ENCODE peak calls at places on chromosomes 13 and 19, in four cellular contexts. One of them, this sample, is unnamed.
A peak's percentile ranks its signal among the peaks of the same experiment; 100 is the strongest.

GRCh38 chr19:11252665-11253355 is 9.5 kb downstream of the DOCK6 start:
- DNase-seq in neuronal stem cell: no peak
- DNase-seq in IMR-90: no peak
- DNase-seq in mesendoderm: peak; percentile 45
- DNase-seq in this sample: no peak

GRCh38 chr13:106296723-106297122 is 238.7 kb downstream of the EFNB2 start:
- DNase-seq in mesendoderm: no peak
- DNase-seq in neuronal stem cell: no peak
- DNase-seq in IMR-90: no peak
- DNase-seq in this sample: no peak

GRCh38 chr13:51942189-51942588 is 69.1 kb downstream of the ATP7B start:
- DNase-seq in neuronal stem cell: no peak
- DNase-seq in IMR-90: no peak
- DNase-seq in mesendoderm: no peak
- DNase-seq in this sample: no peak

GRCh38 chr13:33571618-33572017 is 246.3 kb upstream of the RFC3 start:
- DNase-seq in IMR-90: no peak
- DNase-seq in mesendoderm: no peak
- DNase-seq in neuronal stem cell: no peak
- DNase-seq in this sample: no peak

GRCh38 chr19:13670846-13671245 is 93.5 kb upstream of the MRI1 start:
- DNase-seq in mesendoderm: no peak
- DNase-seq in IMR-90: no peak
- DNase-seq in neuronal stem cell: no peak
- DNase-seq in this sample: no peak

GRCh38 chr19:51784922-51785690 is 9.9 kb upstream of the FPR3 start:
- DNase-seq in mesendoderm: no peak
- DNase-seq in neuronal stem cell: no peak
- DNase-seq in IMR-90: no peak
- DNase-seq in this sample: no peak

GRCh38 chr19:33241530-33242101 is 16.0 kb upstream of the SLC7A10 start:
- DNase-seq in neuronal stem cell: no peak
- DNase-seq in IMR-90: no peak
- DNase-seq in mesendoderm: peak; percentile 11
- DNase-seq in this sample: peak; percentile 72

GRCh38 chr19:29390742-29391141 is 135.1 kb upstream of the VSTM2B start:
- DNase-seq in neuronal stem cell: no peak
- DNase-seq in IMR-90: no peak
- DNase-seq in mesendoderm: no peak
- DNase-seq in this sample: no peak

GRCh38 chr19:6092329-6093286 is 17.7 kb downstream of the RFX2 start:
- DNase-seq in IMR-90: peak; percentile 88
- DNase-seq in neuronal stem cell: peak; percentile 27
- DNase-seq in mesendoderm: peak; percentile 88
- DNase-seq in this sample: peak; percentile 34

GRCh38 chr13:109859898-109860297 is 73.5 kb upstream of the IRS2 start:
- DNase-seq in mesendoderm: no peak
- DNase-seq in IMR-90: no peak
- DNase-seq in neuronal stem cell: no peak
- DNase-seq in this sample: no peak

GRCh38 chr19:1189419-1189818 is 15.4 kb upstream of the SBNO2 start:
- DNase-seq in neuronal stem cell: no peak
- DNase-seq in IMR-90: peak; percentile 35
- DNase-seq in mesendoderm: peak; percentile 89
- DNase-seq in this sample: no peak

GRCh38 chr13:101529419-101529818 is 76.9 kb downstream of the ITGBL1 start:
- DNase-seq in neuronal stem cell: no peak
- DNase-seq in IMR-90: peak; percentile 90
- DNase-seq in mesendoderm: peak; percentile 16
- DNase-seq in this sample: no peak

GRCh38 chr13:113551081-113552000 is 33.2 kb upstream of the TFDP1 start:
- DNase-seq in IMR-90: no peak
- DNase-seq in mesendoderm: no peak
- DNase-seq in neuronal stem cell: no peak
- DNase-seq in this sample: peak; percentile 23

GRCh38 chr13:33554919-33555791 is 262.8 kb upstream of the RFC3 start:
- DNase-seq in neuronal stem cell: no peak
- DNase-seq in IMR-90: no peak
- DNase-seq in mesendoderm: no peak
- DNase-seq in this sample: no peak

GRCh38 chr13:73514208-73514607 is 455.4 kb downstream of the KLF5 start:
- DNase-seq in IMR-90: no peak
- DNase-seq in mesendoderm: no peak
- DNase-seq in neuronal stem cell: no peak
- DNase-seq in this sample: no peak

GRCh38 chr19:17136617-17137016 is 61.0 kb downstream of the MYO9B start:
- DNase-seq in mesendoderm: no peak
- DNase-seq in neuronal stem cell: no peak
- DNase-seq in IMR-90: no peak
- DNase-seq in this sample: no peak
- H2BK15ac ChIP-seq in mesendoderm: no peak overlapping the region
- H2BK15ac ChIP-seq in neuronal stem cell: no peak overlapping the region
- H2BK15ac ChIP-seq in IMR-90: no peak overlapping the region
- H2BK15ac ChIP-seq in this sample: no peak overlapping the region

GRCh38 chr19:30883071-30883470 is 466.2 kb downstream of the TSHZ3 start:
- DNase-seq in IMR-90: no peak
- DNase-seq in neuronal stem cell: no peak
- DNase-seq in mesendoderm: peak; percentile 35
- DNase-seq in this sample: no peak

GRCh38 chr19:30881986-30882385 is 467.2 kb downstream of the TSHZ3 start:
- DNase-seq in mesendoderm: no peak
- DNase-seq in IMR-90: no peak
- DNase-seq in neuronal stem cell: no peak
- DNase-seq in this sample: no peak

GRCh38 chr19:30882411-30883005 is 466.7 kb downstream of the TSHZ3 start:
- DNase-seq in mesendoderm: no peak
- DNase-seq in IMR-90: no peak
- DNase-seq in neuronal stem cell: no peak
- DNase-seq in this sample: no peak

GRCh38 chr19:30887042-30887441 is 462.2 kb downstream of the TSHZ3 start:
- DNase-seq in mesendoderm: no peak
- DNase-seq in neuronal stem cell: no peak
- DNase-seq in IMR-90: no peak
- DNase-seq in this sample: no peak

DNA sequence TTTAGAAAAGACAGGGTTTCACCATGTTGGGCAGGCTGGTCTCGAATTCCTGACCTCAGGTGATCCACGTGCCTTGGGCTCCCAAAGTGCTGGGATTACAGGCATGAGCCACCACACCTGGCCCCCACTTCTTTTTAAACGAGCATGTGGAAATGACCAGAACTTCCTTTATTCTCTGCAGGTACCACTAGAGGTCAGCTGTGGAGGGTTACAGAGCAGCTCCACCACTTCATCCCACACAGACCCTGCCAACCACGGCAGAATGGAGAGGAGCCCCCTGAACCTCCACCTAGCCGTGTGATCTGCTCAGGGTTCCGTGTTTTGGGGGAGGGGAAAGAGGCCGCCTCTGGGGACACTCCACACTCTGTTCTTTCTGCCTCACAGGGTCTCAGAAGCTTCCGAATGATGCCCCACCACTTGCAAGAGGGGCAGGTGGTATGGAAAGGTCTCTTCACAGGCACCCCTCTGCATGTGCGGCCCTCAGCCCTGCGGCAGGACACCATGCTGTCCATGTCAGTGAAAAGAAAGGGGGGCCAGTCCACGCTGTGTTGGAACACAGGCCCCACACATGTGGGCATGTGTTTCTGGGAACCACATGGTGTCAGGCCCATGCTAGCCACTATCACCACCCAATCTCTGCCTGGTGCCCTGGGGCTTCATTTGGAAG is 465.0 kb downstream of the TSHZ3 start:
- DNase-seq in IMR-90: no peak
- DNase-seq in mesendoderm: peak; percentile 51
- DNase-seq in neuronal stem cell: no peak
- DNase-seq in this sample: no peak
- H2BK15ac ChIP-seq in IMR-90: no peak overlapping the region
- H2BK15ac ChIP-seq in mesendoderm: no peak overlapping the region
- H2BK15ac ChIP-seq in neuronal stem cell: no peak overlapping the region
- H2BK15ac ChIP-seq in this sample: no peak overlapping the region

GRCh38 chr13:65783383-65783782 is 1446.8 kb downstream of the PCDH9 start:
- DNase-seq in neuronal stem cell: no peak
- DNase-seq in mesendoderm: no peak
- DNase-seq in IMR-90: no peak
- DNase-seq in this sample: no peak
- H2BK15ac ChIP-seq in neuronal stem cell: no peak overlapping the region
- H2BK15ac ChIP-seq in mesendoderm: no peak overlapping the region
- H2BK15ac ChIP-seq in IMR-90: no peak overlapping the region
- H2BK15ac ChIP-seq in this sample: no peak overlapping the region

GRCh38 chr13:30158774-30159445 is 148.4 kb downstream of the KATNAL1 start:
- DNase-seq in IMR-90: peak; percentile 71
- DNase-seq in neuronal stem cell: no peak
- DNase-seq in mesendoderm: no peak
- DNase-seq in this sample: no peak
- H2BK15ac ChIP-seq in IMR-90: no peak overlapping the region
- H2BK15ac ChIP-seq in neuronal stem cell: no peak overlapping the region
- H2BK15ac ChIP-seq in mesendoderm: no peak overlapping the region
- H2BK15ac ChIP-seq in this sample: no peak overlapping the region

GRCh38 chr19:49656456-49657109 is 9.1 kb downstream of the IRF3 start:
- DNase-seq in mesendoderm: no peak
- DNase-seq in neuronal stem cell: no peak
- DNase-seq in IMR-90: no peak
- DNase-seq in this sample: no peak
- H2BK15ac ChIP-seq in mesendoderm: no peak overlapping the region
- H2BK15ac ChIP-seq in neuronal stem cell: no peak overlapping the region
- H2BK15ac ChIP-seq in IMR-90: no peak overlapping the region
- H2BK15ac ChIP-seq in this sample: no peak overlapping the region

GRCh38 chr19:34733826-34734600 is at the start of gene ZNF181:
- DNase-seq in mesendoderm: peak; percentile 97
- DNase-seq in IMR-90: peak; percentile 86
- DNase-seq in neuronal stem cell: peak; percentile 87
- DNase-seq in this sample: peak; percentile 90
- H2BK15ac ChIP-seq in mesendoderm: no peak within 1 kb of the TSS
- H2BK15ac ChIP-seq in IMR-90: no peak within 1 kb of the TSS
- H2BK15ac ChIP-seq in neuronal stem cell: peak within 1 kb of the TSS; percentile 82
- H2BK15ac ChIP-seq in this sample: no peak within 1 kb of the TSS

This sample was measured in H1.